ENCODE peak calls at places on chromosomes 6 and 20, in four cellular contexts. R is heart left ventricle; P is activated CD4-positive, alpha-beta T cell treated with anti-CD3 and anti-CD28 coated beads, Interleukin-2, amount 50 U/mL, for 4 hours; B is lower leg skin. M is an unnamed sample.

GRCh38 chr6:45706319-45706718 is 309.3 kb downstream of the CLIC5 start:
- DNase-seq in R (no peak), P (no peak), B (no peak), M (no peak)

GRCh38 chr20:53578492-53579222 is 15.0 kb downstream of the ZNF217 start:
- DNase-seq in R (peak), P (no peak), B (peak), M (peak)

GRCh38 chr6:5025911-5026819 is 22.3 kb upstream of the RPP40 start:
- DNase-seq in R (peak), P (no peak), B (no peak), M (no peak)

GRCh38 chr20:39829713-39830112 is 859.3 kb downstream of the MAFB start:
- DNase-seq in R (no peak), P (no peak), B (no peak), M (no peak)

GRCh38 chr20:57657537-57658446 is 37.6 kb upstream of the ZBP1 start:
- DNase-seq in R (peak), P (peak), B (peak), M (peak)

GRCh38 chr20:44618318-44618731 is 33.2 kb downstream of the ADA start:
- DNase-seq in R (no peak), P (peak), B (no peak), M (no peak)

GRCh38 chr6:43669922-43670622 is 17.5 kb downstream of the MRPS18A start:
- DNase-seq in R (no peak), P (no peak), B (no peak), M (no peak)

GRCh38 chr6:12101653-12102312 is 89.7 kb downstream of the HIVEP1 start:
- DNase-seq in R (no peak), P (no peak), B (no peak), M (no peak)

GRCh38 chr6:84411060-84411629 is 183.7 kb upstream of the CEP162 start:
- DNase-seq in R (no peak), P (no peak), B (no peak), M (no peak)

M was measured in osteocyte.